ENCODE peak calls at places on chromosome 12, in five cellular contexts. K is upper lobe of left lung, B is ovary, O is IMR-90, J is heart left ventricle. G is an unnamed sample.
A peak's percentile ranks its signal among the peaks of the same experiment; 100 is the strongest.

GRCh38 chr12:5220835-5221234 is 177.2 kb downstream of the KCNA5 start:
- DNase-seq in J (no peak), K (no peak), B (no peak), O (peak; percentile 11), G (no peak)

GRCh38 chr12:80116735-80117134 is 17.4 kb downstream of the OTOGL start:
- DNase-seq in B (no peak), O (no peak), J (no peak), K (no peak), G (no peak)

GRCh38 chr12:40947812-40948211 is 240.3 kb upstream of the PDZRN4 start:
- DNase-seq in B (no peak), J (no peak), K (no peak), O (no peak), G (no peak)

GRCh38 chr12:102811125-102811737 is 105.8 kb downstream of the PAH start:
- DNase-seq in J (no peak), K (no peak), O (no peak), B (peak; percentile 38), G (no peak)

GRCh38 chr12:68612245-68612644 is 1.5 kb downstream of the RAP1B start:
- DNase-seq in B (no peak), J (no peak), O (peak; percentile 59), K (no peak), G (no peak)

GRCh38 chr12:50776749-50777728 is 13.1 kb downstream of the ATF1 start:
- DNase-seq in K (no peak), B (no peak), O (no peak), J (no peak), G (no peak)

GRCh38 chr12:85179680-85180300 is 100.2 kb upstream of the ALX1 start:
- DNase-seq in B (no peak), J (no peak), K (no peak), O (peak; percentile 0), G (no peak)

GRCh38 chr12:108063192-108063591 is 65.9 kb upstream of the WSCD2 start:
- DNase-seq in B (no peak), K (no peak), O (no peak), J (no peak), G (no peak)

GRCh38 chr12:88753074-88753473 is 172.8 kb upstream of the KITLG start:
- DNase-seq in O (peak; percentile 29), K (no peak), J (no peak), B (no peak), G (no peak)

GRCh38 chr12:22856120-22856699 is 231.2 kb downstream of the ETNK1 start:
- DNase-seq in B (no peak), O (peak; percentile 45), J (no peak), K (no peak), G (no peak)

GRCh38 chr12:66066071-66066928 is 64.2 kb downstream of the LLPH start:
- DNase-seq in K (no peak), O (peak; percentile 76), B (no peak), J (no peak), G (no peak)

GRCh38 chr12:40559865-40560264 is 132.4 kb upstream of the CNTN1 start:
- DNase-seq in B (no peak), J (no peak), O (no peak), K (no peak), G (no peak)

GRCh38 chr12:55707841-55708694 is at the start of gene ITGA7:
- DNase-seq in B (peak; percentile 80), J (peak; percentile 87), K (peak; percentile 81), O (no peak), G (peak; percentile 59)

GRCh38 chr12:100964026-100964425 is 169.4 kb downstream of the ANO4 start:
- DNase-seq in J (no peak), B (no peak), K (no peak), O (no peak), G (no peak)

GRCh38 chr12:10705655-10706054 is 17.5 kb downstream of the YBX3 start:
- DNase-seq in J (no peak), K (no peak), O (peak; percentile 55), B (no peak), G (no peak)

GRCh38 chr12:55700255-55701018 is 7.3 kb downstream of the ITGA7 start:
- DNase-seq in J (no peak), B (no peak), O (peak; percentile 39), K (no peak), G (no peak)

GRCh38 chr12:130555628-130556485 is 160.2 kb downstream of the RIMBP2 start:
- DNase-seq in O (no peak), K (no peak), J (no peak), B (no peak), G (no peak)

GRCh38 chr12:120971299-120972180 is 6.8 kb upstream of the HNF1A start:
- DNase-seq in J (peak; percentile 33), K (no peak), B (peak; percentile 47), O (peak; percentile 63), G (no peak)

GRCh38 chr12:94147991-94148840 is at the start of gene PLXNC1:
- DNase-seq in K (peak; percentile 63), B (peak; percentile 56), J (peak; percentile 70), O (peak; percentile 31), G (peak; percentile 65)

GRCh38 chr12:5000204-5000603 is 43.5 kb upstream of the KCNA5 start:
- DNase-seq in J (no peak), B (no peak), K (peak; percentile 5), O (no peak), G (no peak)

GRCh38 chr12:14157129-14157747 is 175.8 kb upstream of the GRIN2B start:
- DNase-seq in O (no peak), K (no peak), B (no peak), J (no peak), G (no peak)

GRCh38 chr12:9273276-9273675 is 65.1 kb upstream of the PZP start:
- DNase-seq in K (no peak), B (no peak), O (peak; percentile 58), J (no peak), G (no peak)

GRCh38 chr12:3520168-3520567 is 29.2 kb downstream of the PRMT8 start:
- DNase-seq in O (no peak), B (no peak), J (peak; percentile 50), K (no peak), G (no peak)

GRCh38 chr12:58564721-58565120 is 355.6 kb downstream of the LRIG3 start:
- DNase-seq in K (no peak), B (no peak), O (peak; percentile 74), J (no peak), G (no peak)

GRCh38 chr12:99257672-99258071 is 389.9 kb upstream of the GARIN6 start:
- DNase-seq in J (no peak), K (no peak), B (no peak), O (no peak), G (no peak)

GRCh38 chr12:110351119-110351518 is 52.4 kb downstream of the ANAPC7 start:
- DNase-seq in K (no peak), O (no peak), B (no peak), J (no peak), G (peak; percentile 40)
- TF ChIP-seq POLR2A in K (no peak), O (no peak), B (no peak), J (no peak), G (no peak)

GRCh38 chr12:122199484-122200355 is 3.8 kb upstream of the B3GNT4 start:
- DNase-seq in J (no peak), K (no peak), O (no peak), B (no peak), G (no peak)

GRCh38 chr12:122194804-122195203 is 8.7 kb upstream of the B3GNT4 start:
- DNase-seq in K (no peak), B (no peak), O (no peak), J (no peak), G (no peak)

GRCh38 chr12:122195405-122195804 is 8.1 kb upstream of the B3GNT4 start:
- DNase-seq in B (no peak), K (no peak), J (no peak), O (no peak), G (no peak)

GRCh38 chr12:122200541-122201175 is 2.9 kb upstream of the B3GNT4 start:
- DNase-seq in J (no peak), O (no peak), K (no peak), B (no peak), G (no peak)

GRCh38 chr12:122197612-122197966 is 5.9 kb upstream of the B3GNT4 start:
- DNase-seq in K (no peak), B (no peak), O (peak; percentile 19), J (no peak), G (no peak)
- H3K27me3 ChIP-seq in K (no peaks in the 10 kb centered on the region), B (peaks cover 6% of the 10 kb centered on the region), O (no peaks in the 10 kb centered on the region), J (peaks cover 32% of the 10 kb centered on the region), G (no peaks in the 10 kb centered on the region)

GRCh38 chr12:45991289-45992249 is 1.2 kb upstream of the SCAF11 start:
- DNase-seq in O (peak; percentile 43), B (peak; percentile 64), K (peak; percentile 82), J (peak; percentile 82), G (peak; percentile 74)
- TF ChIP-seq POLR2A in O (peak; percentile 30), B (no peak), K (peak; percentile 70), J (no peak), G (peak; percentile 82)

GRCh38 chr12:30836656-30837445 is 82.1 kb upstream of the CAPRIN2 start:
- DNase-seq in J (no peak), K (no peak), B (no peak), O (no peak), G (no peak)
- H3K27me3 ChIP-seq in J (no peaks in the 10 kb centered on the region), K (no peaks in the 10 kb centered on the region), B (no peaks in the 10 kb centered on the region), O (peaks cover 46% of the 10 kb centered on the region), G (no peaks in the 10 kb centered on the region)

DNA sequence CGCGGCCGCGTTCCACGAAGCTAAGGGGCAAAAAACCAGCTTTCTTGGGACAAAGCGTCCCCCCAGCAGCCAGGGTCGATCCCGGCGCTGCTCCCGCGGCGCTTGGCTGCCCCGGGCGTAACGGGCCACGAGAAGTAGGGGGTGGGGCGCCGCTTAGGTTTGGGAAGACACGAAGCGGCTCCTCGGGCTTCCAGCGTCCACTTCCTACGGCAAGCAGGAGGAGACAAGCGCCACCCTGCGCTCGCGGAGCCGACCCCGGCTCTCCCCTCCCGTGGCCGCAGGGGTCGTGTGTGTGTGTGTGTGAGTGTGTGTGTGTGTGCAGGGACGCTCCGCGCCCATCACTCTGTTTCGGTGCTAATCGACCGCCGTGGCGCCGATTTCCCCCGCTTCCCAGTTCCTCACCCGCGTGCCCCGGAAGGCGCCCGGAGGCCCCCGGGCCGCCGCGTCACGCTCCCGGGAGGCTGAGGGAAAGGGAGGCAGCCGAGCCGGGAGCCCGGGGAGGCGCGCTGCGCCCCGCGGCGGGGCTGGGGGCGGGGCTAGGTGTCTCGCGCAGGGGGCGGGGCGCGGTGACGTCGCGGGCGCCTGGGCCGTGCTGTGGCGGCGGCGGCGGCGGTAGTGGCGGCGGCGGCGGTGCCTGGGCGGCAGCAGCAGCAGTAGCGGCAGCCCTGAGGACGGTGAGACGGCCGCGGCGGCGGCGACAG is at the start of gene ERC1:
- DNase-seq in K (peak; percentile 93), B (peak; percentile 89), O (peak; percentile 87), J (peak; percentile 92), G (peak; percentile 93)
- TF ChIP-seq POLR2A in K (peak; percentile 76), B (peak; percentile 67), O (peak; percentile 92), J (no peak), G (no peak)